ENCODE peak calls at places on chromosomes 12 and 14, in seven cellular contexts. C is HCT116, J is GM12878, H is SK-N-SH, Y is H1, F is K562, T is HepG2. E is an unnamed sample.

GRCh38 chr14:37363661-37364060 is 165.9 kb downstream of the MIPOL1 start:
- DNase-seq in C (no peak), J (no peak), H (no peak), Y (no peak), F (no peak), T (no peak), E (no peak)

GRCh38 chr14:101476931-101477553 is 84.3 kb upstream of the DIO3 start:
- DNase-seq in C (peak; percentile 84), J (no peak), H (no peak), Y (peak; percentile 36), F (no peak), T (peak; percentile 49), E (peak; percentile 65)

GRCh38 chr12:30691122-30691879 is 4.4 kb downstream of the IPO8 start:
- DNase-seq in C (no peak), J (no peak), H (peak; percentile 34), Y (no peak), F (no peak), T (peak; percentile 41), E (no peak)

GRCh38 chr14:68691031-68691864 is 101.6 kb downstream of the ZFP36L1 start:
- DNase-seq in C (no peak), J (no peak), H (peak; percentile 82), Y (no peak), F (peak; percentile 39), T (no peak), E (no peak)

GRCh38 chr12:68324531-68324930 is 7.6 kb downstream of the MDM1 start:
- DNase-seq in C (no peak), J (no peak), H (no peak), Y (no peak), F (no peak), T (no peak), E (no peak)

GRCh38 chr12:49894754-49895153 is 8.9 kb downstream of the FAIM2 start:
- DNase-seq in C (no peak), J (no peak), H (no peak), Y (no peak), F (no peak), T (no peak), E (no peak)

GRCh38 chr12:15982471-15982870 is 71.3 kb downstream of the DERA start:
- DNase-seq in C (no peak), J (no peak), H (peak; percentile 44), Y (no peak), F (no peak), T (no peak), E (no peak)

GRCh38 chr14:104130974-104131651 is 7.3 kb upstream of the KIF26A start:
- DNase-seq in C (no peak), J (no peak), H (peak; percentile 87), Y (no peak), F (no peak), T (peak; percentile 23), E (no peak)

GRCh38 chr14:100691395-100692025 is 35.2 kb upstream of the DLK1 start:
- DNase-seq in C (no peak), J (no peak), H (peak; percentile 77), Y (no peak), F (no peak), T (no peak), E (no peak)

GRCh38 chr12:132641811-132642650 is 23.5 kb downstream of the P2RX2 start:
- DNase-seq in C (no peak), J (no peak), H (no peak), Y (no peak), F (no peak), T (no peak), E (no peak)

GRCh38 chr14:73743431-73743931 is 29.3 kb upstream of the PNMA1 start:
- DNase-seq in C (no peak), J (no peak), H (no peak), Y (no peak), F (no peak), T (no peak), E (no peak)

GRCh38 chr14:73745571-73746539 is 31.7 kb upstream of the PNMA1 start:
- DNase-seq in C (no peak), J (no peak), H (peak; percentile 40), Y (no peak), F (no peak), T (no peak), E (no peak)

GRCh38 chr14:73744874-73745529 is 30.8 kb upstream of the PNMA1 start:
- DNase-seq in C (peak; percentile 57), J (no peak), H (no peak), Y (no peak), F (no peak), T (no peak), E (no peak)

GRCh38 chr14:73742520-73743238 is 28.5 kb upstream of the PNMA1 start:
- DNase-seq in C (no peak), J (no peak), H (no peak), Y (no peak), F (no peak), T (no peak), E (no peak)

GRCh38 chr14:73744175-73744867 is 30.1 kb upstream of the PNMA1 start:
- DNase-seq in C (no peak), J (no peak), H (no peak), Y (no peak), F (no peak), T (no peak), E (no peak)
- H3K4me3 ChIP-seq in C (no peak overlapping the region), J (peak overlapping the region; percentile 55), H (no peak overlapping the region), Y (no peak overlapping the region), F (no peak overlapping the region), T (no peak overlapping the region), E (no peak overlapping the region)

DNA sequence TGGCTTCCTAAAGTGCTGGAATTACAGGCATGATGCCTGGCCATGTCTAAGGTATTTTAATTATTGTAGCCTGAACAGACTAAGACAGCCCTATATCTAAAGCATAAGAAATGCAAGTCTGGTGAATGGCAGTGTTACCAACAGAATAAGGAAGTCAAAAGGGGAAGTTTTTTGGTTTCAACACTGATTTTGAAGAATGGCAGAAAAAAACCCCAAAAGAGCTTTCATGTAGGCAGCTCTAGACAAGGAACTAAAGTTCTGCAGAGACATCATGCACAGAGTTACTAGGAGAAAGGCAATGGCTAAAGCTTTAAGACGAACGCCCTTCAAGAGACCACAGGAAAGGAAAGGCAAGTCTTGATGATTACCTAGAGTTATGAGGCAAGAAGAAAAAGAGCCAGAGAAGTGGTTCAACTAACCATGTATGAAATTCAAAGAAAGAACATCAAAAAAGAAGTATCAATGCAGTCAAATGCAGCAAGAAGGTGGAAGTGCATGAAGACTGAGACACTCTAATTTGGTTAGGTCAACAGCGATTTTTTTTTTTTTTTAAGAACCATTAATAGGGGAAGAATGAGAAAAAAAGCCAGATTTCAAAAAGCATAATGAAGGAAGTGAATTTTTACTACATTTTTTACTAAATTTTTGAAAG is 50.8 kb downstream of the RPS6KA5 start:
- DNase-seq in C (no peak), J (peak; percentile 85), H (no peak), Y (no peak), F (no peak), T (no peak), E (no peak)
- TF ChIP-seq SIN3A in C (no peak), J (no peak), H (no peak), Y (no peak), F (no peak), T (no peak), E (no peak)

DNA sequence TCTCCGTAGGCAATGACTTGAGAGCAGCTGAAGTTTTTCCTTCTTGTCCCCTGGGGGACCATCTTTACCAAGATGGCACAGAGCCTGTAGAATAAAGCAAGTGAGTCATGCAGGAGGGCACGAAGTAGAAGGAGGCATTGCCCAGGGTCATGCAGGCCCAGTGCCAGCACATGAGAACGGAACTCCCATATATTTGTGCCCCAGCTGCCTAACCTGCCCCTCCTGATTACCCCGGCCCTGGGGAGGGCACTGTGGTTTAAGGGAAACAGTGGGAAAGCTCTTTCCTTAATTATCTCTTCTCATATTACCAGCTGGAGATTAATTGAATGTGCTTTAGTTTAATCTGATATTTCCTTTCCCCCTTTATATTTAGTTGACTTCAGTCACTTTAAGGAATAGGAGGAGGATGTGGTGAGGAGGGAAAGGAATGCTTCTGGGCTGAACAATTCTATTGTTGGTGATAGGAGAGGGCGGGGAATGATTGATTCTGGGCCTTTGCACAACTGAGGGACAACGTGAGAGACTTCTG is 51.9 kb downstream of the RASSF8 start:
- DNase-seq in C (no peak), J (no peak), H (no peak), Y (no peak), F (no peak), T (no peak), E (no peak)
- H3K27ac ChIP-seq in C (no peak overlapping the region), J (no peak overlapping the region), H (peak overlapping the region; percentile 77), Y (no peak overlapping the region), F (no peak overlapping the region), T (no peak overlapping the region), E (no peak overlapping the region)

GRCh38 chr12:51721281-51721940 is 127.1 kb downstream of the FIGNL2 start:
- DNase-seq in C (no peak), J (no peak), H (peak; percentile 87), Y (peak; percentile 31), F (no peak), T (no peak), E (no peak)
- H3K4me3 ChIP-seq in C (no peak overlapping the region), J (no peak overlapping the region), H (peak overlapping the region; percentile 17), Y (peak overlapping the region; percentile 30), F (no peak overlapping the region), T (no peak overlapping the region), E (no peak overlapping the region)

DNA sequence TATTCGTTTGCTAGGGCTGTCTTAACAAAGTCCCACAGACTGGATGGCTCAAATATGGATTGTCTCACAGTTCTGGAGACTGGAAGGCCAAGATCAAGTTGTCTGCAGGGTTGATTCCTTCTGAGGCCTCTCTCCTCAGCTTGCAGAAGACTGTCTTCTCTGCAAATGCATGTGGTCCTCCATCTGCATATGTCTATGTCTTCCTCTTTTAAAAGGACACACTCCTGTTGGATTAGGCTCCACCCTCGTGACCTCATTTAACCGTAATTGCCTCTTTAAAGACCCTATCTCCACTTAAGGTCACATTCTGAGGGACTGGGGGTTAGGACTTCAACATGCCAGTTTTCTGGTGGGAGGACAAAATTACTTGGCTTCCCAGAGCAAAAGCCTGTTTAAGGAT is 123.3 kb downstream of the SLC38A6 start:
- DNase-seq in C (no peak), J (no peak), H (no peak), Y (no peak), F (no peak), T (no peak), E (no peak)
- TF ChIP-seq SIN3A in C (no peak), J (no peak), H (no peak), Y (no peak), F (no peak), T (no peak), E (no peak)

E was measured in Panc1.